ENCODE peak calls at places on chromosome 10, in four cellular contexts. X, B, P and Q are unnamed samples.

GRCh38 chr10:33459597-33459996 is 125.1 kb upstream of the NRP1 start:
- DNase-seq in X (no peak), B (no peak), P (no peak), Q (peak)

GRCh38 chr10:107984581-107984980 is 820.1 kb upstream of the SORCS1 start:
- DNase-seq in B (no peak), X (no peak), P (no peak), Q (no peak)

GRCh38 chr10:48279081-48279751 is 4.7 kb upstream of the FRMPD2 start:
- DNase-seq in B (no peak), P (no peak), X (no peak), Q (no peak)

GRCh38 chr10:30671011-30671616 is 41.6 kb upstream of the LYZL2 start:
- DNase-seq in X (peak), P (peak), B (no peak), Q (peak)

GRCh38 chr10:117946525-117947070 is 100.1 kb downstream of the RAB11FIP2 start:
- DNase-seq in B (no peak), P (no peak), X (no peak), Q (peak)

GRCh38 chr10:127872871-127873600 is 19.7 kb downstream of the CLRN3 start:
- DNase-seq in P (no peak), B (no peak), X (no peak), Q (no peak)

GRCh38 chr10:5684971-5685763 is 529 bp downstream of the TASOR2 start:
- DNase-seq in X (peak), B (peak), P (peak), Q (peak)

GRCh38 chr10:111211756-111212155 is 134.9 kb downstream of the ADRA2A start:
- DNase-seq in B (no peak), P (no peak), X (no peak), Q (no peak)

GRCh38 chr10:4663162-4663992 is 162.6 kb upstream of the AKR1E2 start:
- DNase-seq in B (peak), P (peak), X (peak), Q (peak)

GRCh38 chr10:99534939-99535763 is 2.4 kb downstream of the NKX2-3 start:
- DNase-seq in B (no peak), X (peak), P (peak), Q (no peak)

GRCh38 chr10:71963351-71963755 is 842 bp upstream of the CHST3 start:
- DNase-seq in B (peak), P (no peak), X (peak), Q (no peak)

GRCh38 chr10:12252882-12253546 is 57.0 kb downstream of the CDC123 start:
- DNase-seq in B (no peak), X (no peak), P (no peak), Q (peak)
- TF ChIP-seq CTCF in B (no peak), X (peak), P (peak), Q (peak)

DNA sequence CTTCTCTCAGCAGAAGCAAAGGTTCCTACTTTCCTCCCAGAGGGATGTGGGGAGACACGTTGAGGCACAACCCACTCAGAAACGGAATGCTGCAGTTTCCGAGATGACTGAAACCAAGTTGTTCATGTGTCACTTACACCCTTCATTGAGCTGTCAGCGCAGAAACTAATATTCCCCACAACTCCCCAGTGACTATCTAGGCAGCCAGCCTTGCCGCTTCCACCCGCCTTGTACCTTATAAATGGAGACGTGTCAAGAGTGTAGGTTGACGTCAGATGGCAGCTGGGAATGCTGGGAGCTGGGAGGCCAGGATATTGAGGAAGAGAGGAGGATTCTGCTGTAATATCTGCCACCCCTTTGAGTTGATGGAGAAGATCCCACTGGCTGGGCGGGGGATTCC is 15.1 kb downstream of the GPR26 start:
- DNase-seq in P (no peak), X (no peak), B (no peak), Q (no peak)
- TF ChIP-seq CTCF in P (no peak), X (no peak), B (no peak), Q (no peak)

GRCh38 chr10:75314570-75314969 is 78.8 kb upstream of the COMTD1 start:
- DNase-seq in B (no peak), X (no peak), P (no peak), Q (no peak)

GRCh38 chr10:75319274-75319673 is 82.3 kb downstream of the ZNF503 start:
- DNase-seq in B (no peak), X (no peak), P (no peak), Q (no peak)
- TF ChIP-seq CTCF in B (no peak), X (no peak), P (no peak), Q (no peak)

GRCh38 chr10:97185326-97186058 is at the start of gene SLIT1:
- DNase-seq in P (peak), X (no peak), B (no peak), Q (no peak)

GRCh38 chr10:97190452-97190851 is 4.7 kb upstream of the SLIT1 start:
- DNase-seq in P (no peak), B (no peak), X (no peak), Q (no peak)

GRCh38 chr10:97188234-97188847 is 2.6 kb upstream of the SLIT1 start:
- DNase-seq in P (no peak), B (no peak), X (no peak), Q (no peak)

GRCh38 chr10:97184971-97185325 is 811 bp downstream of the SLIT1 start:
- DNase-seq in X (no peak), B (no peak), P (no peak), Q (no peak)

GRCh38 chr10:97186911-97187310 is 1.2 kb upstream of the SLIT1 start:
- DNase-seq in P (no peak), B (no peak), X (no peak), Q (no peak)
- TF ChIP-seq CTCF in P (no peak), B (no peak), X (no peak), Q (no peak)

DNA sequence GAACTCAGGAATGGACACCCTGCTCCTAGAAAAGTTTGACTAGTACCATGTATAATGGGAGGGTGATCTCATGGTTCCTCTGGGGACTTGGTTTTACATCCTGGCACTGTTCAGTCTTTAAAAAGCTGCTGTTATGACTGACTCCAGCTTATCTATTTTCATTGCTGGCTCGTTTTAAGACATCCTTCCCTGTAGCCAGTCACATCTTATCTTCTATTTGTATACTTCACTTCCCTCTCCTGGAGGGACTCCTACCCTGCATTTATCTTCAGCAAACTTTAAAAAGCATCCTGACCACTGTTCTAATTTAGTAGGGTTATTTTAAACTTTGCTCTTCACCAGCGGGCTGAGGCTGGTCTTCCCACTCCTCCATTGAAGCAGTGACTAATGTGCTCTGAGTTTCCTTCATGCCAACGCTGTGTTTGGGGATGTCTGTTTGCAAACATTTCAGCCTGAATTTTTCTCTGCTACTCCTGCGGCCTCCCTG is 72.9 kb upstream of the ARMC3 start:
- DNase-seq in P (peak), B (no peak), X (peak), Q (no peak)
- TF ChIP-seq CTCF in P (peak), B (no peak), X (peak), Q (no peak)